ENCODE peak calls at places on chromosomes 5 and 9, in five cellular contexts. One of them, this sample, is unnamed. For H3K4me1, the result is how much of the 10 kb centered on the place peaks cover.

GRCh38 chr5:111582962-111583669 is 70.8 kb upstream of the STARD4 start:
- DNase-seq in aorta: no peak
- DNase-seq in body of pancreas: no peak
- DNase-seq in fibroblast of lung: peak
- DNase-seq in lower lobe of right lung: no peak
- DNase-seq in this sample: no peak

GRCh38 chr5:38533286-38534121 is 22.9 kb downstream of the LIFR start:
- DNase-seq in aorta: no peak
- DNase-seq in body of pancreas: no peak
- DNase-seq in fibroblast of lung: no peak
- DNase-seq in lower lobe of right lung: no peak
- DNase-seq in this sample: no peak

GRCh38 chr5:171269717-171270116 is 39.3 kb upstream of the TLX3 start:
- DNase-seq in aorta: no peak
- DNase-seq in body of pancreas: no peak
- DNase-seq in lower lobe of right lung: no peak
- DNase-seq in fibroblast of lung: peak
- DNase-seq in this sample: no peak

GRCh38 chr9:98899399-98900056 is 44.2 kb upstream of the COL15A1 start:
- DNase-seq in aorta: no peak
- DNase-seq in body of pancreas: peak
- DNase-seq in fibroblast of lung: peak
- DNase-seq in lower lobe of right lung: no peak
- DNase-seq in this sample: no peak

GRCh38 chr5:62977641-62978040 is 399.0 kb downstream of the LRRC70 start:
- DNase-seq in aorta: no peak
- DNase-seq in body of pancreas: no peak
- DNase-seq in fibroblast of lung: no peak
- DNase-seq in lower lobe of right lung: no peak
- DNase-seq in this sample: no peak

GRCh38 chr5:75584641-75585040 is 26.6 kb upstream of the ANKDD1B start:
- DNase-seq in body of pancreas: no peak
- DNase-seq in aorta: no peak
- DNase-seq in fibroblast of lung: no peak
- DNase-seq in lower lobe of right lung: no peak
- DNase-seq in this sample: no peak

GRCh38 chr5:28397502-28397941 is 1359.1 kb upstream of the CDH9 start:
- DNase-seq in aorta: no peak
- DNase-seq in lower lobe of right lung: no peak
- DNase-seq in body of pancreas: no peak
- DNase-seq in fibroblast of lung: peak
- DNase-seq in this sample: no peak

GRCh38 chr5:113020461-113021273 is 44.1 kb downstream of the DCP2 start:
- DNase-seq in body of pancreas: no peak
- DNase-seq in fibroblast of lung: peak
- DNase-seq in aorta: no peak
- DNase-seq in lower lobe of right lung: no peak
- DNase-seq in this sample: no peak

GRCh38 chr9:116900543-116900942 is 213.4 kb downstream of the TRIM32 start:
- DNase-seq in fibroblast of lung: no peak
- DNase-seq in body of pancreas: no peak
- DNase-seq in lower lobe of right lung: no peak
- DNase-seq in aorta: no peak
- DNase-seq in this sample: no peak

GRCh38 chr9:88355166-88355565 is 33.1 kb upstream of the SPIN1 start:
- DNase-seq in lower lobe of right lung: no peak
- DNase-seq in aorta: no peak
- DNase-seq in fibroblast of lung: peak
- DNase-seq in body of pancreas: no peak
- DNase-seq in this sample: no peak

GRCh38 chr5:144336619-144337018 is 165.9 kb downstream of the KCTD16 start:
- DNase-seq in aorta: no peak
- DNase-seq in body of pancreas: no peak
- DNase-seq in lower lobe of right lung: no peak
- DNase-seq in fibroblast of lung: no peak
- DNase-seq in this sample: no peak

GRCh38 chr5:72482046-72482445 is 25.2 kb downstream of the ZNF366 start:
- DNase-seq in body of pancreas: no peak
- DNase-seq in lower lobe of right lung: no peak
- DNase-seq in fibroblast of lung: no peak
- DNase-seq in aorta: no peak
- DNase-seq in this sample: no peak

GRCh38 chr9:111997831-111998230 is 101.2 kb downstream of the UGCG start:
- DNase-seq in body of pancreas: no peak
- DNase-seq in lower lobe of right lung: no peak
- DNase-seq in fibroblast of lung: no peak
- DNase-seq in aorta: no peak
- DNase-seq in this sample: no peak

GRCh38 chr5:143187495-143187894 is 216.0 kb downstream of the NR3C1 start:
- DNase-seq in aorta: no peak
- DNase-seq in fibroblast of lung: no peak
- DNase-seq in body of pancreas: no peak
- DNase-seq in lower lobe of right lung: no peak
- DNase-seq in this sample: no peak

GRCh38 chr5:73994963-73995362 is 369.0 kb downstream of the ARHGEF28 start:
- DNase-seq in aorta: no peak
- DNase-seq in body of pancreas: no peak
- DNase-seq in lower lobe of right lung: no peak
- DNase-seq in fibroblast of lung: no peak
- DNase-seq in this sample: no peak

GRCh38 chr9:78695521-78695920 is 398.6 kb downstream of the PSAT1 start:
- DNase-seq in lower lobe of right lung: peak
- DNase-seq in fibroblast of lung: no peak
- DNase-seq in aorta: no peak
- DNase-seq in body of pancreas: peak
- DNase-seq in this sample: no peak

GRCh38 chr5:39654715-39655114 is 229.9 kb upstream of the DAB2 start:
- DNase-seq in lower lobe of right lung: no peak
- DNase-seq in aorta: no peak
- DNase-seq in body of pancreas: no peak
- DNase-seq in fibroblast of lung: no peak
- DNase-seq in this sample: no peak

GRCh38 chr5:150148408-150148927 is 7.2 kb downstream of the PDGFRB start:
- DNase-seq in aorta: no peak
- DNase-seq in body of pancreas: no peak
- DNase-seq in fibroblast of lung: no peak
- DNase-seq in lower lobe of right lung: no peak
- DNase-seq in this sample: no peak

GRCh38 chr9:4588721-4589120 is 73.4 kb upstream of the PLPP6 start:
- DNase-seq in aorta: no peak
- DNase-seq in fibroblast of lung: no peak
- DNase-seq in lower lobe of right lung: no peak
- DNase-seq in body of pancreas: no peak
- DNase-seq in this sample: no peak

GRCh38 chr9:91865041-91865440 is 85.0 kb downstream of the ROR2 start:
- DNase-seq in lower lobe of right lung: no peak
- DNase-seq in fibroblast of lung: peak
- DNase-seq in body of pancreas: no peak
- DNase-seq in aorta: no peak
- DNase-seq in this sample: no peak

DNA sequence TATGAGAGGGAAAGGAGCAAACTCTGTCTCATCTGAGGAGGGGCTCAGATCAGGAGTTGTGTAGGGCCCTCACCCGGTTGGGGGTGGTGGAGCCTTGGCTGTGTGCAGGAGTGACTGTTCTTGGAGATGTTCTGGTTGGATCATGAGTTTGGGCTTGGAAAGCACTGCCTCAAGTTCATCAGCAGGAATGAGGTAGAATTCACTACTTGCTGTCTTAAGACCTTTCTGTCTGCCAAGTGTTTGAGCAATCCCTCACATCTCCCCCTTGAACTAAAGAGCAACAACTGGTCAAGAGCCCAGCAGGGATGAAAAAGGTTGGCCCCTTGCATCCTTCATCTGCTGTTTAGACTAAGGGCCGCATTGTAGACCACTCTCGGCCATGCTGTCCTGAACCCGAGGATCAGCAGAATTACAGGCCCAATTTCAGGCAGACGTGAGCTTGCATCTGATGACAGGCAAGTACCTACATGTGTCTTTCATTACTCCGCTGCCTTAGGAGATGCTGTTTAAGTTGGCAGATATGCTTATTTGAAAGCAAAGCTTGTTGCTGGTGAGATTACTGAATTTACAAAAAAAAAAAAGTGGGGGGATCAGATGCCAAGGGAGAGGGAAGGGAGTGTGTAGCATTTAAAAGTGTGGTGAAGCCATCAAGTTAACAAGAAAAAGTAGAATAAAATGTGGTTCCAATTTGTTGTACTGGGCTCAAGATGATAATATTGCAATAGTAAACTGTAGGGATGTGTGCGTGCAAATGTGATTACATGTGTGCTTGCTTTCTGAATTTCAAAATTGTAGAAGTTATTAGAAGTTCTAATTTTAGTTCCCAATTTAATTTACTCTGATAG is 36.5 kb downstream of the PIK3R1 start:
- DNase-seq in lower lobe of right lung: no peak
- DNase-seq in fibroblast of lung: peak
- DNase-seq in aorta: no peak
- DNase-seq in body of pancreas: peak
- DNase-seq in this sample: no peak
- H3K4me1 ChIP-seq in lower lobe of right lung: half or more
- H3K4me1 ChIP-seq in fibroblast of lung: under half
- H3K4me1 ChIP-seq in aorta: under half
- H3K4me1 ChIP-seq in body of pancreas: under half
- H3K4me1 ChIP-seq in this sample: under half

DNA sequence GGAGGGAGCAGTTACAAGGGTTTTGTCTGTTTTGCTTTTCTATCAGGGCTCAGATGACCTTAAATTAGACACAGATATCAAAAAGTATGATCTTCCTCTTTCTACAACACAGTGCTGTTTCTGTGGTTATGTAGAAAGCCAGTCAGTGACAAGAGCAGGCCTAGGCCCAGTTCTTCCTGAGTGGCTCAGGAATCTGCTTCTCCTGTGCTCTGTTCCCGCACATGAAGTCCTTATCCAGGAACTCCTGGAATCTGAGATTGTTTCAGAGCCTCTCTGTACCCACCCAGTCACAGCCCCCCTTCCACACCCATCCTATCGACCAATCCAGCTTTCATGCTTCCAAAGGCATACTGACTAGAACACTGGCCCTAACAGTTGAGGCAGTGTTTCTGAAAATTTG is 40.4 kb upstream of the SMU1 start:
- DNase-seq in fibroblast of lung: peak
- DNase-seq in body of pancreas: no peak
- DNase-seq in lower lobe of right lung: no peak
- DNase-seq in aorta: peak
- DNase-seq in this sample: no peak
- H3K4me3 ChIP-seq in fibroblast of lung: no peak
- H3K4me3 ChIP-seq in body of pancreas: no peak
- H3K4me3 ChIP-seq in lower lobe of right lung: no peak
- H3K4me3 ChIP-seq in aorta: no peak
- H3K4me3 ChIP-seq in this sample: no peak

GRCh38 chr5:157371655-157372471 is 88.2 kb upstream of the NIPAL4 start:
- DNase-seq in fibroblast of lung: peak
- DNase-seq in lower lobe of right lung: no peak
- DNase-seq in body of pancreas: no peak
- DNase-seq in aorta: no peak
- DNase-seq in this sample: no peak
- H3K27ac ChIP-seq in fibroblast of lung: no peak
- H3K27ac ChIP-seq in lower lobe of right lung: no peak
- H3K27ac ChIP-seq in body of pancreas: no peak
- H3K27ac ChIP-seq in aorta: no peak
- H3K27ac ChIP-seq in this sample: no peak

GRCh38 chr5:178234121-178234752 is 1.6 kb upstream of the PHYKPL start:
- DNase-seq in aorta: no peak
- DNase-seq in body of pancreas: no peak
- DNase-seq in lower lobe of right lung: no peak
- DNase-seq in fibroblast of lung: no peak
- DNase-seq in this sample: no peak

GRCh38 chr5:178232124-178232919 is at the start of gene PHYKPL:
- DNase-seq in lower lobe of right lung: peak
- DNase-seq in aorta: peak
- DNase-seq in body of pancreas: peak
- DNase-seq in fibroblast of lung: peak
- DNase-seq in this sample: no peak

GRCh38 chr5:178230879-178231735 is 1.5 kb downstream of the PHYKPL start:
- DNase-seq in lower lobe of right lung: peak
- DNase-seq in body of pancreas: peak
- DNase-seq in fibroblast of lung: peak
- DNase-seq in aorta: peak
- DNase-seq in this sample: no peak

GRCh38 chr5:178231736-178232123 is 872 bp downstream of the PHYKPL start:
- DNase-seq in lower lobe of right lung: no peak
- DNase-seq in aorta: no peak
- DNase-seq in body of pancreas: no peak
- DNase-seq in fibroblast of lung: no peak
- DNase-seq in this sample: no peak

GRCh38 chr5:178232920-178233429 is 373 bp upstream of the PHYKPL start:
- DNase-seq in aorta: peak
- DNase-seq in lower lobe of right lung: peak
- DNase-seq in body of pancreas: no peak
- DNase-seq in fibroblast of lung: no peak
- DNase-seq in this sample: no peak
- H3K4me1 ChIP-seq in aorta: under half
- H3K4me1 ChIP-seq in lower lobe of right lung: half or more
- H3K4me1 ChIP-seq in body of pancreas: half or more
- H3K4me1 ChIP-seq in fibroblast of lung: under half
- H3K4me1 ChIP-seq in this sample: half or more

GRCh38 chr9:82894961-82895902 is 167.7 kb downstream of the RASEF start:
- DNase-seq in aorta: no peak
- DNase-seq in lower lobe of right lung: no peak
- DNase-seq in body of pancreas: no peak
- DNase-seq in fibroblast of lung: no peak
- DNase-seq in this sample: no peak
- H3K4me3 ChIP-seq in aorta: no peak
- H3K4me3 ChIP-seq in lower lobe of right lung: no peak
- H3K4me3 ChIP-seq in body of pancreas: no peak
- H3K4me3 ChIP-seq in fibroblast of lung: no peak
- H3K4me3 ChIP-seq in this sample: no peak

GRCh38 chr5:172556971-172557461 is 84.0 kb upstream of the NEURL1B start:
- DNase-seq in fibroblast of lung: peak
- DNase-seq in lower lobe of right lung: no peak
- DNase-seq in aorta: peak
- DNase-seq in body of pancreas: peak
- DNase-seq in this sample: no peak
- H3K27ac ChIP-seq in fibroblast of lung: no peak
- H3K27ac ChIP-seq in lower lobe of right lung: peak
- H3K27ac ChIP-seq in aorta: no peak
- H3K27ac ChIP-seq in body of pancreas: no peak
- H3K27ac ChIP-seq in this sample: peak

DNA sequence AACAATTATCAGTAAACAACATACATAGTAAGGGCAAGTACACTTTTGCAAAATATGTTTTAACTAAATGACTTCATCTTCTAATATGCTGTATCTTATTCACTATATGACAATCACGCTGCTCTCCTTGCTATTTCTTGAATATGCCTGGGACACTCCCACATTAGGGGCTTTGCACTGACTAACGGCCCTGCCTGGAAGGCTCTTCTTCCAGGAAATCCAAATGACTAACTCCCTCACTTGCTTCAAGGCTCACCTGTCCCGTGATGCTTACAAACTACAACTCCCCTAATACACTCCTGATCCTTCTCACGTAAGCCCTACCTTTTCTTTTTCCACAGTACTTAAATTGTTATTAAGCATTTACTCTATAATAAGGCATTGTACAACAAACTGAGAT is 10.6 kb downstream of the ERP44 start:
- DNase-seq in lower lobe of right lung: no peak
- DNase-seq in body of pancreas: no peak
- DNase-seq in aorta: no peak
- DNase-seq in fibroblast of lung: no peak
- DNase-seq in this sample: no peak
- H3K4me1 ChIP-seq in lower lobe of right lung: under half
- H3K4me1 ChIP-seq in body of pancreas: under half
- H3K4me1 ChIP-seq in aorta: under half
- H3K4me1 ChIP-seq in fibroblast of lung: under half
- H3K4me1 ChIP-seq in this sample: under half